ENCODE peak calls at places on chromosome 7, in eight cellular contexts. C is GM23338, W is substantia nigra, X is non-pigmented ciliary epithelial cell, M is uterus, F is heart left ventricle, K is cardiac muscle cell, J is HL-60. P is an unnamed sample.

GRCh38 chr7:17183630-17184328 is 114.7 kb upstream of the AHR start:
- DNase-seq in C (no peak), W (no peak), X (no peak), M (no peak), F (no peak), K (no peak), J (no peak), P (no peak)

GRCh38 chr7:11843113-11843765 is 11.2 kb upstream of the THSD7A start:
- DNase-seq in C (no peak), W (no peak), X (peak), M (no peak), F (no peak), K (no peak), J (no peak), P (no peak)

GRCh38 chr7:17640730-17641377 is 299.4 kb downstream of the SNX13 start:
- DNase-seq in C (peak), W (no peak), X (no peak), M (no peak), F (no peak), K (peak), J (peak), P (peak)

GRCh38 chr7:127798769-127799372 is 146.9 kb downstream of the SND1 start:
- DNase-seq in C (no peak), W (no peak), X (no peak), M (no peak), F (no peak), K (no peak), J (no peak), P (no peak)

GRCh38 chr7:7620644-7621210 is 19.8 kb upstream of the UMAD1 start:
- DNase-seq in C (no peak), W (no peak), X (no peak), M (no peak), F (no peak), K (no peak), J (no peak), P (no peak)

GRCh38 chr7:90625562-90625961 is 29.4 kb downstream of the CDK14 start:
- DNase-seq in C (peak), W (peak), X (no peak), M (peak), F (peak), K (peak), J (no peak), P (peak)

GRCh38 chr7:30920584-30921539 is 9.2 kb downstream of the AQP1 start:
- DNase-seq in C (no peak), W (no peak), X (no peak), M (peak), F (peak), K (peak), J (no peak), P (peak)

GRCh38 chr7:3399858-3400257 is 98.8 kb downstream of the SDK1 start:
- DNase-seq in C (peak), W (no peak), X (no peak), M (no peak), F (no peak), K (peak), J (no peak), P (no peak)

GRCh38 chr7:16299853-16300252 is 121.5 kb downstream of the CRPPA start:
- DNase-seq in C (no peak), W (no peak), X (no peak), M (no peak), F (no peak), K (no peak), J (no peak), P (no peak)

GRCh38 chr7:78006063-78006755 is 207.6 kb downstream of the PHTF2 start:
- DNase-seq in C (peak), W (no peak), X (no peak), M (no peak), F (no peak), K (no peak), J (no peak), P (no peak)

GRCh38 chr7:50712527-50713356 is 70.0 kb downstream of the GRB10 start:
- DNase-seq in C (no peak), W (no peak), X (no peak), M (no peak), F (no peak), K (no peak), J (no peak), P (no peak)

GRCh38 chr7:133003052-133003910 is 78.6 kb downstream of the CHCHD3 start:
- DNase-seq in C (no peak), W (no peak), X (no peak), M (no peak), F (no peak), K (peak), J (no peak), P (no peak)

GRCh38 chr7:157792954-157793353 is 456.1 kb downstream of the DNAJB6 start:
- DNase-seq in C (no peak), W (no peak), X (no peak), M (no peak), F (no peak), K (no peak), J (no peak), P (no peak)

GRCh38 chr7:136018104-136018503 is 40.9 kb upstream of the MTPN start:
- DNase-seq in C (no peak), W (no peak), X (no peak), M (no peak), F (no peak), K (peak), J (no peak), P (no peak)

GRCh38 chr7:64551375-64552142 is 11.3 kb downstream of the ZNF680 start:
- DNase-seq in C (no peak), W (no peak), X (no peak), M (no peak), F (no peak), K (no peak), J (no peak), P (no peak)

GRCh38 chr7:132489776-132490237 is 86.5 kb downstream of the PLXNA4 start:
- DNase-seq in C (no peak), W (no peak), X (no peak), M (no peak), F (no peak), K (peak), J (no peak), P (no peak)

GRCh38 chr7:94843553-94843952 is 63.8 kb upstream of the PPP1R9A start:
- DNase-seq in C (no peak), W (no peak), X (no peak), M (no peak), F (no peak), K (no peak), J (no peak), P (no peak)

GRCh38 chr7:101104193-101104713 is 19.0 kb downstream of the TRIM56 start:
- DNase-seq in C (no peak), W (no peak), X (no peak), M (no peak), F (no peak), K (no peak), J (no peak), P (peak)